ENCODE peak calls at places on chromosomes 5 and 9, in four cellular contexts. L is ELF-1; S is stimulated activated CD8-positive, alpha-beta memory T cell treated with anti-CD3 and anti-CD28 coated beads, Interleukin-2, amount 100 ng/mL, for 48 hours; T is stimulated activated CD4-positive, alpha-beta T cell treated with anti-CD3 and anti-CD28 coated beads, Interleukin-12 subunit alpha, Interleukin-12 subunit beta, amount 100 ng/mL, for 4 hours. M is an unnamed sample.

GRCh38 chr5:138336952-138337684 is 948 bp upstream of the FAM53C start:
- DNase-seq in L (peak), S (no peak), T (no peak), M (no peak)

GRCh38 chr9:12884736-12885395 is 110.0 kb downstream of the LURAP1L start:
- DNase-seq in L (no peak), S (no peak), T (no peak), M (no peak)

GRCh38 chr5:173529861-173530260 is 86.6 kb downstream of the BOD1 start:
- DNase-seq in L (no peak), S (no peak), T (no peak), M (no peak)

GRCh38 chr9:128091571-128091970 is 23.5 kb downstream of the SLC25A25 start:
- DNase-seq in L (no peak), S (no peak), T (no peak), M (no peak)

GRCh38 chr9:129331772-129332512 is 153.9 kb upstream of the IER5L start:
- DNase-seq in L (peak), S (no peak), T (no peak), M (no peak)

GRCh38 chr9:96858018-96858573 is 3.8 kb upstream of the ZNF782 start:
- DNase-seq in L (peak), S (no peak), T (no peak), M (no peak)

GRCh38 chr9:137221477-137222111 is 446 bp downstream of the RNF208 start:
- DNase-seq in L (no peak), S (no peak), T (no peak), M (no peak)

GRCh38 chr5:68192679-68193060 is 22.9 kb upstream of the PIK3R1 start:
- DNase-seq in L (no peak), S (no peak), T (no peak), M (no peak)

GRCh38 chr5:56099346-56099745 is 104.6 kb upstream of the IL6ST start:
- DNase-seq in L (no peak), S (no peak), T (no peak), M (no peak)

GRCh38 chr9:26326473-26327044 is 566.0 kb downstream of the CAAP1 start:
- DNase-seq in L (peak), S (no peak), T (no peak), M (no peak)

GRCh38 chr5:80216753-80217596 is 38.9 kb downstream of the SERINC5 start:
- DNase-seq in L (no peak), S (peak), T (peak), M (no peak)

GRCh38 chr5:1119312-1119831 is 7.5 kb upstream of the SLC12A7 start:
- DNase-seq in L (peak), S (no peak), T (no peak), M (no peak)

M was measured in GM12892.